ENCODE peak calls at places on chromosomes 2 and 18, in seven cellular contexts. S is NCI-H1092 treated with DMSO at 0.1 percent for 48 hours, R is DMS153, D is ELR, L is glomerular endothelial cell, I is NCI-H774, B is ACHN. U is an unnamed sample.

GRCh38 chr18:63158012-63158631 is 161.4 kb downstream of the BCL2 start:
- DNase-seq in B (no peak), L (no peak), I (no peak), S (no peak), R (no peak), D (no peak), U (no peak)

GRCh38 chr2:241636983-241637232 is at the start of gene THAP4:
- DNase-seq in D (peak; percentile 84), B (no peak), I (no peak), R (peak; percentile 43), L (no peak), S (no peak), U (no peak)

GRCh38 chr2:10686176-10686575 is 3.6 kb downstream of the NOL10 start:
- DNase-seq in D (no peak), S (no peak), I (no peak), L (no peak), B (no peak), R (no peak), U (no peak)

GRCh38 chr2:216308532-216308931 is 63.8 kb downstream of the MARCHF4 start:
- DNase-seq in R (peak; percentile 56), D (no peak), S (no peak), L (no peak), B (no peak), I (no peak), U (no peak)

GRCh38 chr2:146666336-146666735 is 1178.5 kb upstream of the ACVR2A start:
- DNase-seq in I (no peak), S (no peak), D (peak; percentile 48), R (no peak), L (peak; percentile 56), B (no peak), U (no peak)

GRCh38 chr2:73984922-73985317 is 210 bp downstream of the TET3 start:
- DNase-seq in B (peak; percentile 43), S (peak; percentile 12), R (no peak), L (no peak), I (peak; percentile 34), D (no peak), U (no peak)

GRCh38 chr2:170324640-170325046 is 146.7 kb downstream of the MYO3B start:
- DNase-seq in R (peak; percentile 80), B (peak; percentile 41), S (peak; percentile 79), L (peak; percentile 5), D (peak; percentile 50), I (peak; percentile 36), U (no peak)

GRCh38 chr18:79755496-79756142 is 42.1 kb upstream of the KCNG2 start:
- DNase-seq in I (no peak), S (no peak), D (no peak), R (no peak), B (no peak), L (no peak), U (no peak)

GRCh38 chr2:236607471-236608307 is 38.1 kb downstream of the ACKR3 start:
- DNase-seq in R (no peak), L (no peak), I (peak; percentile 29), S (no peak), D (no peak), B (no peak), U (no peak)

GRCh38 chr18:48997985-48998831 is 47.4 kb upstream of the SMAD7 start:
- DNase-seq in D (peak; percentile 99), I (no peak), R (peak; percentile 39), B (peak; percentile 98), S (peak; percentile 8), L (peak; percentile 41), U (peak; percentile 97)